ENCODE peak calls at places on chromosome 11, in five cellular contexts. F, Z, G, M and T are unnamed samples.

GRCh38 chr11:103364687-103365086 is 255.5 kb downstream of the DYNC2H1 start:
- DNase-seq in M (no peak), F (no peak), Z (no peak), G (no peak), T (no peak)

GRCh38 chr11:15471709-15472404 is 357.1 kb downstream of the INSC start:
- DNase-seq in M (no peak), G (no peak), F (no peak), Z (no peak), T (no peak)

GRCh38 chr11:108498816-108499408 is 728 bp upstream of the POGLUT3 start:
- DNase-seq in Z (no peak), G (no peak), M (no peak), F (no peak), T (no peak)

GRCh38 chr11:117936973-117937372 is 7.8 kb upstream of the TMPRSS13 start:
- DNase-seq in F (no peak), G (no peak), M (no peak), Z (no peak), T (no peak)

GRCh38 chr11:18804621-18805020 is 13.0 kb upstream of the PTPN5 start:
- DNase-seq in M (no peak), Z (no peak), G (no peak), F (no peak), T (no peak)

GRCh38 chr11:13169709-13170108 is 107.9 kb upstream of the BMAL1 start:
- DNase-seq in G (no peak), F (peak), Z (no peak), M (no peak), T (peak)

GRCh38 chr11:118438314-118438931 is 2.1 kb downstream of the KMT2A start:
- DNase-seq in M (peak), Z (peak), F (no peak), G (no peak), T (no peak)

GRCh38 chr11:68380786-68381622 is 68.6 kb downstream of the LRP5 start:
- DNase-seq in G (no peak), M (no peak), F (no peak), Z (no peak), T (no peak)

GRCh38 chr11:133343951-133344350 is 188.3 kb downstream of the OPCML start:
- DNase-seq in M (no peak), F (no peak), G (no peak), Z (no peak), T (no peak)

GRCh38 chr11:43904737-43905515 is 24.3 kb downstream of the ALKBH3 start:
- DNase-seq in M (no peak), G (no peak), Z (no peak), F (no peak), T (no peak)

GRCh38 chr11:28659716-28660348 is 551.6 kb downstream of the METTL15 start:
- DNase-seq in G (no peak), M (no peak), Z (no peak), F (no peak), T (no peak)

GRCh38 chr11:73566977-73567755 is 30.7 kb downstream of the FAM168A start:
- DNase-seq in M (no peak), Z (no peak), F (no peak), G (no peak), T (no peak)

GRCh38 chr11:17526931-17527660 is 17.1 kb downstream of the USH1C start:
- DNase-seq in M (no peak), G (no peak), Z (no peak), F (no peak), T (no peak)

GRCh38 chr11:76793391-76793811 is 10.2 kb downstream of the TSKU start:
- DNase-seq in F (no peak), G (no peak), M (no peak), Z (no peak), T (no peak)

GRCh38 chr11:32829680-32830412 is at the start of gene PRRG4:
- DNase-seq in M (peak), Z (peak), F (no peak), G (peak), T (no peak)

GRCh38 chr11:9868641-9869040 is 204.8 kb downstream of the SWAP70 start:
- DNase-seq in F (no peak), Z (no peak), M (no peak), G (no peak), T (no peak)

GRCh38 chr11:77154381-77155081 is 26.5 kb downstream of the MYO7A start:
- DNase-seq in G (no peak), Z (no peak), M (no peak), F (no peak), T (no peak)

GRCh38 chr11:12777208-12777874 is 103.1 kb downstream of the TEAD1 start:
- DNase-seq in G (no peak), M (no peak), Z (no peak), F (no peak), T (no peak)

GRCh38 chr11:128285313-128285712 is 302.0 kb downstream of the ETS1 start:
- DNase-seq in G (no peak), Z (no peak), F (no peak), M (no peak), T (no peak)

GRCh38 chr11:119363874-119364590 is 17.5 kb downstream of the USP2 start:
- DNase-seq in Z (peak), G (no peak), M (peak), F (no peak), T (no peak)

GRCh38 chr11:132864811-132865576 is 667.3 kb downstream of the OPCML start:
- DNase-seq in Z (no peak), G (no peak), M (no peak), F (no peak), T (no peak)